ENCODE peak calls at places on chromosomes 2 and 18, in six cellular contexts. One of them, this sample, is unnamed. For H3K4me1, the result is how much of the 10 kb centered on the place peaks cover.

GRCh38 chr2:120625865-120626560 is 109.7 kb upstream of the GLI2 start:
- DNase-seq in pancreas: peak
- DNase-seq in GM23338: no peak
- DNase-seq in CD8-positive, alpha-beta T cell: no peak
- DNase-seq in OCI-LY7: no peak
- DNase-seq in transverse colon: peak
- DNase-seq in this sample: no peak

GRCh38 chr2:130864830-130865229 is 28.1 kb downstream of the ARHGEF4 start:
- DNase-seq in transverse colon: peak
- DNase-seq in pancreas: peak
- DNase-seq in GM23338: no peak
- DNase-seq in CD8-positive, alpha-beta T cell: peak
- DNase-seq in OCI-LY7: peak
- DNase-seq in this sample: peak

GRCh38 chr2:156437272-156437671 is 1.1 kb downstream of the GPD2 start:
- DNase-seq in GM23338: no peak
- DNase-seq in CD8-positive, alpha-beta T cell: no peak
- DNase-seq in pancreas: no peak
- DNase-seq in transverse colon: peak
- DNase-seq in OCI-LY7: no peak
- DNase-seq in this sample: no peak

GRCh38 chr2:180742809-180743208 is 237.6 kb upstream of the UBE2E3 start:
- DNase-seq in GM23338: no peak
- DNase-seq in transverse colon: no peak
- DNase-seq in pancreas: no peak
- DNase-seq in OCI-LY7: no peak
- DNase-seq in CD8-positive, alpha-beta T cell: no peak
- DNase-seq in this sample: no peak

GRCh38 chr2:188628989-188629889 is 337.6 kb downstream of the GULP1 start:
- DNase-seq in GM23338: no peak
- DNase-seq in transverse colon: no peak
- DNase-seq in OCI-LY7: no peak
- DNase-seq in pancreas: no peak
- DNase-seq in CD8-positive, alpha-beta T cell: no peak
- DNase-seq in this sample: peak

GRCh38 chr18:44942073-44942472 is 261.4 kb downstream of the SETBP1 start:
- DNase-seq in transverse colon: no peak
- DNase-seq in OCI-LY7: no peak
- DNase-seq in GM23338: no peak
- DNase-seq in pancreas: no peak
- DNase-seq in CD8-positive, alpha-beta T cell: no peak
- DNase-seq in this sample: no peak

GRCh38 chr18:76209597-76209996 is 285.4 kb downstream of the ZNF516 start:
- DNase-seq in pancreas: no peak
- DNase-seq in OCI-LY7: no peak
- DNase-seq in transverse colon: no peak
- DNase-seq in GM23338: no peak
- DNase-seq in CD8-positive, alpha-beta T cell: no peak
- DNase-seq in this sample: no peak

GRCh38 chr2:119012345-119013301 is 70.6 kb downstream of the MARCO start:
- DNase-seq in pancreas: no peak
- DNase-seq in CD8-positive, alpha-beta T cell: no peak
- DNase-seq in OCI-LY7: no peak
- DNase-seq in transverse colon: no peak
- DNase-seq in GM23338: no peak
- DNase-seq in this sample: no peak

GRCh38 chr2:10448646-10449480 is 736 bp upstream of the ODC1 start:
- DNase-seq in pancreas: peak
- DNase-seq in CD8-positive, alpha-beta T cell: peak
- DNase-seq in transverse colon: peak
- DNase-seq in OCI-LY7: peak
- DNase-seq in GM23338: peak
- DNase-seq in this sample: no peak

GRCh38 chr2:55482186-55482945 is 37.2 kb upstream of the CFAP36 start:
- DNase-seq in GM23338: peak
- DNase-seq in pancreas: no peak
- DNase-seq in transverse colon: no peak
- DNase-seq in CD8-positive, alpha-beta T cell: no peak
- DNase-seq in OCI-LY7: no peak
- DNase-seq in this sample: no peak

GRCh38 chr2:60808330-60808801 is 52.3 kb downstream of the PAPOLG start:
- DNase-seq in GM23338: peak
- DNase-seq in OCI-LY7: no peak
- DNase-seq in transverse colon: no peak
- DNase-seq in pancreas: no peak
- DNase-seq in CD8-positive, alpha-beta T cell: no peak
- DNase-seq in this sample: no peak

GRCh38 chr2:133566967-133567645 is 1.2 kb downstream of the NCKAP5 start:
- DNase-seq in transverse colon: peak
- DNase-seq in OCI-LY7: no peak
- DNase-seq in CD8-positive, alpha-beta T cell: no peak
- DNase-seq in pancreas: no peak
- DNase-seq in GM23338: peak
- DNase-seq in this sample: no peak

GRCh38 chr2:99420031-99420430 is 69.8 kb downstream of the REV1 start:
- DNase-seq in CD8-positive, alpha-beta T cell: no peak
- DNase-seq in transverse colon: no peak
- DNase-seq in GM23338: no peak
- DNase-seq in pancreas: no peak
- DNase-seq in OCI-LY7: no peak
- DNase-seq in this sample: no peak

GRCh38 chr18:59481436-59481835 is 122.4 kb upstream of the LMAN1 start:
- DNase-seq in GM23338: no peak
- DNase-seq in pancreas: no peak
- DNase-seq in transverse colon: no peak
- DNase-seq in CD8-positive, alpha-beta T cell: no peak
- DNase-seq in OCI-LY7: no peak
- DNase-seq in this sample: no peak

GRCh38 chr18:22681912-22682311 is 251.2 kb upstream of the RBBP8 start:
- DNase-seq in GM23338: no peak
- DNase-seq in CD8-positive, alpha-beta T cell: no peak
- DNase-seq in pancreas: no peak
- DNase-seq in transverse colon: no peak
- DNase-seq in OCI-LY7: no peak
- DNase-seq in this sample: no peak

GRCh38 chr2:223123859-223124610 is 72.0 kb downstream of the KCNE4 start:
- DNase-seq in OCI-LY7: no peak
- DNase-seq in CD8-positive, alpha-beta T cell: no peak
- DNase-seq in transverse colon: no peak
- DNase-seq in pancreas: no peak
- DNase-seq in GM23338: no peak
- DNase-seq in this sample: no peak

GRCh38 chr18:58727776-58728500 is 56.7 kb downstream of the MALT1 start:
- DNase-seq in GM23338: no peak
- DNase-seq in CD8-positive, alpha-beta T cell: no peak
- DNase-seq in transverse colon: no peak
- DNase-seq in pancreas: no peak
- DNase-seq in OCI-LY7: no peak
- DNase-seq in this sample: no peak

GRCh38 chr2:217614498-217614897 is 388.3 kb downstream of the TNS1 start:
- DNase-seq in transverse colon: no peak
- DNase-seq in GM23338: no peak
- DNase-seq in CD8-positive, alpha-beta T cell: no peak
- DNase-seq in OCI-LY7: no peak
- DNase-seq in pancreas: no peak
- DNase-seq in this sample: no peak

GRCh38 chr2:24342110-24342910 is 18.0 kb downstream of the ITSN2 start:
- DNase-seq in pancreas: no peak
- DNase-seq in transverse colon: no peak
- DNase-seq in OCI-LY7: peak
- DNase-seq in CD8-positive, alpha-beta T cell: no peak
- DNase-seq in GM23338: no peak
- DNase-seq in this sample: peak

DNA sequence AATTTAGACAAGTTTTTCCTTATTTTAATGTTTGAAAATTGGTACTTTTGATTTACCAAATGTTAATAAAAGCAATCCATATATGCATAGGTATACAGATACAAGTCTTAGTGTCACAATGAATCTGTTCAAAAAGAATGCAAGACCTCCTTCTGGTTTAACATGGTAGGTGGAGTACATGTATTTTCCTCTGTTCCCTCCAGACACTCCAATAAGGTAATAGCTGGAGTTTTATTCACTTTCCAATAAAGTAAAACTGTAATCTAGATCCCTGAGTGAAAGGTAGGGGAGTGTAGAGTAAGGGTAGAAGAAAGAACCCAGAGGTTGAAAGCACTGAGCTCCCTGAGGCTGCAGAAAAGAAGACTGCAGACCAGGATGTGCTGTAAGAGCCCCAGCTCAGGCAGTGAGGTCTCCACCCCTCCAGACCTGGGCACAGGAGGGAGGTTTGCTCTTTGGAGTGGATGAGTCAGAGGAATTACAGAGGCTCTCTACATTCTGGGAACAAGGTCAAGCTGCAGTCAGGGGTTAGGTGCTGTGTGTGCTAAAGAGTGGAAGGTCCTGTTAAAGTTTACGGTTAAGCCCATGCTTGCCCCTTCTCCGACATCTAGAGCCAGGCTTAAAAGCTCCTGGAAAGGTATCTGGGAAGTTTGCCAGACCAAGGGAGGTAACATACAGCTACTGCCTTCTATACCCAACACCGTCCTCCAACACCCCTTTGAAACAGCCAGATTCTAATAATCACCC is 27.6 kb upstream of the STAT1 start:
- DNase-seq in OCI-LY7: no peak
- DNase-seq in transverse colon: peak
- DNase-seq in GM23338: peak
- DNase-seq in pancreas: no peak
- DNase-seq in CD8-positive, alpha-beta T cell: no peak
- DNase-seq in this sample: no peak
- H3K4me1 ChIP-seq in OCI-LY7: under half
- H3K4me1 ChIP-seq in transverse colon: under half
- H3K4me1 ChIP-seq in GM23338: under half
- H3K4me1 ChIP-seq in pancreas: under half
- H3K4me1 ChIP-seq in CD8-positive, alpha-beta T cell: under half
- H3K4me1 ChIP-seq in this sample: under half

DNA sequence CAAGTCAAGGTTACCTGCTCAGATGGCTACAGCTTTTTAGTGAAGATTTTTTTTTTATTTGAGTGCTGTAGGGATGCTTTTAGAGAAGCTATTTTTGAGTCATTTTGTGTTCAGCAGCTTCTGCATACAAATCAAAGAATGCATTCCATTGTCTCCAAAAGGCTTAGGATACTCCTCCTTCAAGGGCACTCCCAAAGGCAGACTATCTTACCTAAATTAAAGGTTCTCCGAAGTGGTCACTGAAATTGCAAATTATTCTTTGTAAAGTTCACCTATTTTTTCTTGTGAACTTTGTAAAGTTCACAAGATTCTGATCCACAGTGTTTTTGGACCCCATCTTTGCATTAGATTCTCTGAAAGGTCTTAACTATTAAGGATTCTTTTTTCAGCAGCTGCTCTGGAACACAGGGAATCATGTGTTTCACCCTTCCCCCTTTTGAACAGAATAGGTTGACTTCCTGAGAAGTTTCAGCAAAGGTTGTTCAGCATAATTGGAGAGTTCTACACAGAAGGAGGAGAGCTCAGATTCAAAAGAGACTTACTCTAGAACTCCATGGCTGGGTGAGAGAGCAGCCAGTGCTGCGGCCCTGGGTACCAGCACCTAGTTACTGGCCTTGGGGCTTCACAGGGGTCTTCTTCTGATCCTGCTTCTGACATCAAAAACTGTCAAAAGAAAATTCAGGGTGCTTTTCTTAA is 14.5 kb downstream of the CLIP4 start:
- DNase-seq in transverse colon: no peak
- DNase-seq in OCI-LY7: no peak
- DNase-seq in CD8-positive, alpha-beta T cell: no peak
- DNase-seq in pancreas: no peak
- DNase-seq in GM23338: peak
- DNase-seq in this sample: no peak
- H3K4me1 ChIP-seq in transverse colon: under half
- H3K4me1 ChIP-seq in OCI-LY7: under half
- H3K4me1 ChIP-seq in CD8-positive, alpha-beta T cell: under half
- H3K4me1 ChIP-seq in pancreas: under half
- H3K4me1 ChIP-seq in GM23338: under half
- H3K4me1 ChIP-seq in this sample: under half

GRCh38 chr2:148654414-148654813 is 9.9 kb downstream of the EPC2 start:
- DNase-seq in pancreas: no peak
- DNase-seq in GM23338: no peak
- DNase-seq in OCI-LY7: no peak
- DNase-seq in CD8-positive, alpha-beta T cell: no peak
- DNase-seq in transverse colon: no peak
- DNase-seq in this sample: no peak
- H3K4me1 ChIP-seq in pancreas: under half
- H3K4me1 ChIP-seq in GM23338: under half
- H3K4me1 ChIP-seq in OCI-LY7: under half
- H3K4me1 ChIP-seq in CD8-positive, alpha-beta T cell: half or more
- H3K4me1 ChIP-seq in transverse colon: half or more
- H3K4me1 ChIP-seq in this sample: under half

DNA sequence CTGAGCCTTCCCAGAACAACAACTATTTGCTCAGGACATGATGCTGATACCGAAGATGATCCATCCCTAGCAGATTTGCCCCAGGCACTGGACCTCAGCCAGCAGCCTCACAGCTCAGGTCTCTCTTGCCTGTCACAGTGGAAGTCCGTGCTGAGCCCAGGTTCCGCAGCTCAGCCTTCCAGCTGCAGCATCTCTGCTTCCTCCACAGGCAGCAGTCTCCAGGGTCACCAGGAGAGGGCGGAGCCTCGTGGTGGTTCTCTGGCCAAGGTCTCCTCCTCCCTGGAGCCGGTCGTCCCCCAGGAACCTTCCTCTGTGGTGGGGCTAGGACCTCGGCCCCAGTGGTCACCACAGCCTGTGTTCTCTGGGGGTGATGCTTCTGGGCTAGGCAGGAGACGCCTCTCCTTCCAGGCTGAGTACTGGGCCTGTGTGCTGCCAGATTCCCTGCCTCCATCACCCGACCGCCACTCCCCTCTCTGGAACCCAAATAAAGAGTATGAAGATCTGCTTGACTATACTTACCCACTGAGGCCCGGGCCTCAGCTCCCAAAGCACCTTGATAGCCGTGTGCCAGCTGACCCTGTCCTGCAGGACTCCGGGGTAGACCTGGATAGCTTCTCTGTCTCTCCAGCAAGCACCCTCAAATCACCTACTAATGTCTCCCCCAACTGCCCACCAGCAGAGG is 15.4 kb downstream of the CEP68 start:
- DNase-seq in transverse colon: no peak
- DNase-seq in CD8-positive, alpha-beta T cell: no peak
- DNase-seq in GM23338: peak
- DNase-seq in OCI-LY7: peak
- DNase-seq in pancreas: no peak
- DNase-seq in this sample: peak
- H3K4me1 ChIP-seq in transverse colon: half or more
- H3K4me1 ChIP-seq in CD8-positive, alpha-beta T cell: under half
- H3K4me1 ChIP-seq in GM23338: under half
- H3K4me1 ChIP-seq in OCI-LY7: half or more
- H3K4me1 ChIP-seq in pancreas: under half
- H3K4me1 ChIP-seq in this sample: under half

This sample was measured in HAP-1.